ENCODE peak calls at places on chromosome X, in ten cellular contexts. D, S, Z, Y, K, T, P, B, O and U are unnamed samples. For H3K27me3, the result is how much of the 10 kb centered on the place peaks cover.

GRCh38 chrX:49172280-49172780 is 632 bp downstream of the PLP2 start:
- DNase-seq in T (peak), Y (no peak), Z (peak), S (peak), B (peak), D (peak), K (peak), P (peak), O (peak), U (peak)

GRCh38 chrX:357693-358471 is 28.8 kb downstream of the PPP2R3B start:
- DNase-seq in K (no peak), O (no peak), T (no peak), S (no peak), B (no peak), P (no peak), Y (peak), D (peak), Z (no peak), U (no peak)

GRCh38 chrX:70470850-70471289 is 26.2 kb downstream of the DLG3 start:
- DNase-seq in S (no peak), D (no peak), B (no peak), K (peak), Z (no peak), T (no peak), Y (no peak), P (no peak), O (no peak), U (no peak)

GRCh38 chrX:132474522-132474921 is 14.3 kb downstream of the MBNL3 start:
- DNase-seq in Y (no peak), K (no peak), P (no peak), Z (no peak), O (no peak), B (no peak), S (peak), D (no peak), T (no peak), U (no peak)

GRCh38 chrX:139299309-139299708 is 231.2 kb upstream of the F9 start:
- DNase-seq in Z (no peak), B (no peak), O (no peak), T (no peak), K (no peak), P (no peak), S (no peak), Y (no peak), D (no peak), U (no peak)

GRCh38 chrX:149647505-149647904 is 15.9 kb upstream of the TMEM185A start:
- DNase-seq in B (no peak), O (no peak), K (no peak), S (no peak), P (no peak), Z (no peak), Y (no peak), D (no peak), T (no peak), U (no peak)

GRCh38 chrX:9166566-9166909 is 132.6 kb upstream of the FAM9B start:
- DNase-seq in O (no peak), D (no peak), S (no peak), P (no peak), Z (no peak), T (no peak), B (no peak), K (no peak), Y (peak), U (no peak)

GRCh38 chrX:19912-20571 is 261.1 kb upstream of the PLCXD1 start:
- DNase-seq in Z (peak), Y (no peak), D (no peak), O (peak), K (no peak), T (peak), S (no peak), P (no peak), B (peak), U (no peak)

GRCh38 chrX:28659269-28659668 is 72.0 kb downstream of the IL1RAPL1 start:
- DNase-seq in Z (no peak), S (no peak), K (no peak), B (no peak), P (no peak), O (no peak), T (peak), Y (no peak), D (no peak), U (no peak)

GRCh38 chrX:48575642-48576041 is 1.4 kb downstream of the RBM3 start:
- DNase-seq in O (no peak), K (no peak), B (no peak), Z (no peak), T (no peak), D (no peak), P (no peak), S (no peak), Y (no peak), U (no peak)

GRCh38 chrX:44344194-44344593 is 722 bp upstream of the EFHC2 start:
- DNase-seq in Y (no peak), D (no peak), B (peak), S (no peak), T (peak), O (no peak), K (no peak), P (peak), Z (peak), U (no peak)

GRCh38 chrX:134254511-134254910 is 17.5 kb downstream of the CCDC160 start:
- DNase-seq in K (no peak), S (no peak), Y (no peak), B (no peak), Z (no peak), D (no peak), T (no peak), P (no peak), O (no peak), U (no peak)

GRCh38 chrX:12269484-12269883 is 131.2 kb downstream of the FRMPD4 start:
- DNase-seq in S (no peak), Y (no peak), P (no peak), Z (no peak), D (no peak), T (no peak), B (no peak), O (no peak), K (no peak), U (no peak)

GRCh38 chrX:114075073-114075673 is 508.7 kb upstream of the HTR2C start:
- DNase-seq in D (no peak), T (no peak), S (no peak), P (no peak), B (no peak), K (no peak), Z (no peak), O (no peak), Y (no peak), U (no peak)

GRCh38 chrX:10110984-10111363 is 45.8 kb upstream of the CLCN4 start:
- DNase-seq in S (no peak), D (no peak), O (no peak), T (no peak), P (no peak), Z (no peak), K (no peak), B (no peak), Y (no peak), U (no peak)

GRCh38 chrX:15497865-15498264 is 2.7 kb upstream of the BMX start:
- DNase-seq in B (peak), T (peak), D (peak), O (peak), Z (peak), K (peak), Y (no peak), S (peak), P (peak), U (no peak)

GRCh38 chrX:138711399-138712347 is at the start of gene FGF13:
- DNase-seq in Z (peak), K (no peak), S (peak), Y (no peak), D (no peak), P (peak), T (peak), O (peak), B (peak), U (peak)

GRCh38 chrX:40531056-40531826 is 49.5 kb upstream of the ATP6AP2 start:
- DNase-seq in O (no peak), D (no peak), B (no peak), Z (no peak), Y (no peak), T (peak), P (no peak), S (no peak), K (peak), U (no peak)

GRCh38 chrX:148381603-148382002 is 118.8 kb upstream of the AFF2 start:
- DNase-seq in D (no peak), Z (no peak), T (no peak), K (no peak), Y (no peak), B (no peak), P (no peak), S (no peak), O (no peak), U (no peak)

GRCh38 chrX:10579753-10580060 is 40.7 kb downstream of the MID1 start:
- DNase-seq in T (no peak), S (peak), K (no peak), P (no peak), Z (no peak), O (no peak), Y (peak), B (no peak), D (peak), U (no peak)

GRCh38 chrX:29726811-29727210 is 488.6 kb upstream of the MAGEB2 start:
- DNase-seq in O (no peak), T (no peak), D (no peak), P (no peak), K (no peak), B (no peak), Z (no peak), S (no peak), Y (no peak), U (no peak)

GRCh38 chrX:2391869-2392606 is 108.7 kb downstream of the DHRSX start:
- DNase-seq in Z (no peak), B (no peak), Y (peak), O (peak), K (peak), T (peak), D (peak), P (no peak), S (peak), U (no peak)

GRCh38 chrX:19046343-19047215 is 62.7 kb upstream of the PHKA2 start:
- DNase-seq in D (no peak), Z (no peak), S (peak), P (no peak), B (no peak), O (peak), T (no peak), K (peak), Y (peak), U (no peak)

GRCh38 chrX:15956684-15957083 is 102.1 kb upstream of the AP1S2 start:
- DNase-seq in Y (no peak), P (no peak), T (peak), O (peak), Z (no peak), S (no peak), B (no peak), K (peak), D (no peak), U (no peak)

GRCh38 chrX:74535633-74536141 is 78.7 kb downstream of the RLIM start:
- DNase-seq in K (peak), P (peak), D (peak), B (peak), S (peak), Y (no peak), T (peak), O (peak), Z (peak), U (peak)

GRCh38 chrX:2317527-2318055 is 183.2 kb downstream of the DHRSX start:
- DNase-seq in Z (no peak), K (no peak), T (no peak), B (no peak), S (no peak), O (no peak), Y (no peak), D (no peak), P (no peak), U (no peak)

GRCh38 chrX:24259544-24260240 is 54.2 kb downstream of the SUPT20HL2 start:
- DNase-seq in Y (peak), S (peak), K (peak), T (peak), O (peak), B (peak), Z (no peak), D (peak), P (peak), U (peak)

GRCh38 chrX:46710927-46711623 is 47.8 kb downstream of the SLC9A7 start:
- DNase-seq in P (no peak), D (no peak), B (no peak), Y (no peak), Z (no peak), T (peak), S (no peak), O (no peak), K (no peak), U (no peak)

GRCh38 chrX:39327255-39327654 is 526.0 kb downstream of the MID1IP1 start:
- DNase-seq in P (no peak), B (no peak), T (no peak), D (no peak), S (no peak), Z (no peak), K (no peak), O (no peak), Y (no peak), U (no peak)

GRCh38 chrX:54811301-54811885 is 3.8 kb downstream of the MAGED2 start:
- DNase-seq in O (no peak), B (no peak), D (no peak), S (no peak), P (no peak), T (no peak), Y (no peak), K (no peak), Z (no peak), U (no peak)

GRCh38 chrX:54812306-54812705 is 4.8 kb downstream of the MAGED2 start:
- DNase-seq in T (no peak), Z (no peak), Y (no peak), O (no peak), S (no peak), K (no peak), D (no peak), B (no peak), P (no peak), U (no peak)

GRCh38 chrX:54808605-54809483 is 1.3 kb downstream of the MAGED2 start:
- DNase-seq in Z (peak), D (peak), K (peak), S (peak), B (peak), P (peak), Y (peak), T (peak), O (peak), U (peak)

GRCh38 chrX:54808109-54808604 is 612 bp downstream of the MAGED2 start:
- DNase-seq in Z (peak), S (no peak), P (peak), O (peak), B (peak), K (no peak), Y (no peak), T (peak), D (peak), U (no peak)

DNA sequence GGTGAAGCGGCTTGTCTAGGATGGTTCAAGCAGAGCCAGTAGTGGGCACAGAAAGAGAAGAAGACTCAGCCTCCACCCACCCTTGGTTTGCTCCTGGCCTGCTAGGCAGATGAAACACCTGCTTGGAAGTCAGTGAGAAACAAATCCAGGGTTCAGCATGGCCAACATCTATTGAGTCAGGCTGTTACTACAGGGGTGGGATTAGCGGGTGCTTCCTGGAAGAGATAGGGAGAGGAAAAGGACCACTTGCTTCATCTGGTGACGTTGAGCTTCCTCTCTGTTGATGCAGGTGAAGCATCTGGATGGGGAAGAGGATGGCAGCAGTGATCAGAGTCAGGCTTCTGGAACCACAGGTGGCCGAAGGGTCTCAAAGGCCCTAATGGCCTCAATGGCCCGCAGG is 3.0 kb downstream of the MAGED2 start:
- DNase-seq in D (no peak), Z (no peak), S (no peak), K (no peak), B (no peak), Y (no peak), T (no peak), P (no peak), O (no peak), U (no peak)
- H3K4me3 ChIP-seq in D (no peak), Z (no peak), S (peak), K (no peak), B (no peak), Y (no peak), T (no peak), P (no peak), O (no peak), U (no peak)

DNA sequence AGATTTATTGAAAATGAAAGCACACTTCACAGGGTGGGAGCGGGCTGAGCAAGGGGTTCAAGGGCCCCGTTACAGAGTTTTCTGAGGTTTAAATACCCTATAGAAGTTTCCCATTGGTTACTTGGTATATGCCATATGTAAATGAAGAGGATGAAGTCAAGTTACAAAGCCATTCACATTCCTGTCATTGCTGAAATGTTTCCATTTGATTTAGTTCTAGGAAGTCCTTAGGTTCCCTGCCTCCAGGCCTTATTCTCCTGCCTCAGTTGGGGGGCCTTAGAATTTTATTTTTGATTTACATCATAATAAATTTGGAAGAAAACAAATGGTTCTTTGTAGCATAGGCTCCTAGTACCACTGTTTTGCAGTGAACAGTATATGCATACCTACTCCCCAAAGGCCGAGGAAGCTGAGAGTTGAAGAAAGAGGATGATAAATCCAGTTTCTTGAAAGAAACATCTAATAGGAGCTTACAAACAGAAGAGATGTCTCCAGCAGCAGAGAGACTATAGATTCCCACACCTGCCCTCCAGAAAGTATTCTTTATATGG is 31.8 kb downstream of the SERTM2 start:
- DNase-seq in Z (no peak), T (peak), B (no peak), D (no peak), P (no peak), O (no peak), K (no peak), S (no peak), Y (no peak), U (no peak)
- H3K27me3 ChIP-seq in Z (under half), T (under half), B (under half), D (under half), P (under half), O (under half), K (under half), S (under half), Y (under half), U (under half)

DNA sequence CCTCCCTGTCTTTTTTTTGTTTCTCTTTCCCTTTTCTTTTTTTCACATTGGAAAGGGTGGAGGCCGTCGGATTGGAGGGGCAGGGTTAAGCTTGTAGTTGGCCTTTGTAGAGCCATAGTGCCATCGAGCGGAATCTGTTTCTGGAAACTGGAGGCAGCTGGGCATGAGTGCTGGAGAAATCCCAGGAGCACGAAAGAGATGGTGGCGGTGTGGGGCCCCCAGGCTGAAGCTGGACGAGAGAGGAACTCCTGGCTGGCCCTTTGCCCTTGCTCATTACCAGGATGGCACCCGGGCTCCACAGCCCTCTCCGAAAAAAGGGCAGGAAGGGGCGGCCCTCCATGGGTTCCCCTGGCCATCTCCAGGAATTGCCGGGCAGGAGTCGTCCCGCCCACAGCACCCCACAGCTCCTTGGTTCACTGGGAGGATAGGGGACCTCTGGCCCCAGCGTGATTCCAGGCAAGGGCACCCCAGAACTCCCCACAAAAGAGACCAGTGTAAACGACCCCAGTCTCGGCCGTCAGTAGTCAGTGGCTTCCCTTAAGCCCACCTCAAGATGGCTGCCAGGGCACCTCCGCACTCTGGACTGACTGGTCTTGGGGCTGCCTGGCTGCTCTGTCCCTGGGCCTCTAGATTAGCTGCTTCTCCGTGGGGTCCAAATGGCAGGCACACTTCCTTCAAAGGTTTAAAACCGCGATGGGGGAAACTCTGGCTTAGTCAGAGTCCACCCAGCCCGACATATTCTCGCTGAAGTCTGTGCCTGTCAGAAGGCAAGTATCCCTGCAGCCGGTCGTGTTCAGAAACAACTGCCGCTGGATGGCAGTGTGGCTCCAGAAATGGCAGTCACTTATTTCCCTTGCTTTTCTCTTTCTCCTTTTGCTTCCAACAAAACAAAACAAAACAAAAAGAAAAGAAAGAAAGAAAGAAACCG is 74.1 kb downstream of the NBDY start:
- DNase-seq in P (peak), S (peak), K (peak), B (peak), T (peak), D (peak), O (peak), Z (peak), Y (no peak), U (no peak)
- H3K4me3 ChIP-seq in P (peak), S (no peak), K (peak), B (peak), T (no peak), D (no peak), O (no peak), Z (peak), Y (peak), U (peak)

DNA sequence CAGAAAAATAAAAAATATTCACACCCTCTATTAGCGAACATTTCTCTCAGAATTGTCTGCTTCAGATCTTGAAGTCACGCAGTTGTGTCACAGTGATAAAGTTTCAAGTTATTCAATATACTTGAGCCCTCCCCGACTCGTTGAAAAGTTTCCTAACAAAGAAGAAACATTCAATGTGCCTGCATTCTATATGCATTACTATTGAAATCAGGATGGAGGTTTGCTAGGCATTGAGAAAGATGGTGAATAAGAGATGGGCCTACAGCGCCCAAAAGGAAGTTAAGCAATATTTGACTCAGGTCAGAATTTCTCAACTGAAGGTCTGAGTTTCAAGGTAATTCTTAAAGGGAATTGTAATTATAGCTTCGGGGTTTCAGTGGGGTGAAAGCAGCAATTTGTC is 6.1 kb downstream of the TCEANC start:
- DNase-seq in B (no peak), Z (no peak), K (peak), O (no peak), S (peak), Y (no peak), T (no peak), D (peak), P (no peak), U (no peak)
- H3K27me3 ChIP-seq in B (under half), Z (under half), K (under half), O (under half), S (under half), Y (under half), T (under half), D (under half), P (under half), U (under half)